ENCODE peak calls at places on chromosomes 13 and 19, in six cellular contexts. One of them, this sample, is unnamed.

GRCh38 chr13:43411741-43412140 is 375.0 kb downstream of the ENOX1 start:
- DNase-seq in uterus: peak; percentile 47
- DNase-seq in left ventricle myocardium inferior: peak; percentile 51
- DNase-seq in left lung: no peak
- DNase-seq in fibroblast of lung: peak; percentile 30
- DNase-seq in heart right ventricle: peak; percentile 44
- DNase-seq in this sample: no peak

GRCh38 chr13:110405597-110406450 is 98.7 kb downstream of the COL4A2 start:
- DNase-seq in uterus: no peak
- DNase-seq in left ventricle myocardium inferior: no peak
- DNase-seq in left lung: no peak
- DNase-seq in fibroblast of lung: peak; percentile 96
- DNase-seq in heart right ventricle: no peak
- DNase-seq in this sample: no peak

GRCh38 chr13:96984061-96984508 is 10.2 kb downstream of the OXGR1 start:
- DNase-seq in uterus: no peak
- DNase-seq in left ventricle myocardium inferior: no peak
- DNase-seq in left lung: no peak
- DNase-seq in fibroblast of lung: no peak
- DNase-seq in heart right ventricle: no peak
- DNase-seq in this sample: no peak

GRCh38 chr19:53365899-53366493 is 491 bp downstream of the ZNF525 start:
- DNase-seq in uterus: no peak
- DNase-seq in left ventricle myocardium inferior: peak; percentile 15
- DNase-seq in left lung: peak; percentile 84
- DNase-seq in fibroblast of lung: no peak
- DNase-seq in heart right ventricle: peak; percentile 24
- DNase-seq in this sample: no peak

GRCh38 chr13:24279267-24279666 is 30.1 kb upstream of the C1QTNF9 start:
- DNase-seq in uterus: no peak
- DNase-seq in left ventricle myocardium inferior: no peak
- DNase-seq in left lung: no peak
- DNase-seq in fibroblast of lung: no peak
- DNase-seq in heart right ventricle: no peak
- DNase-seq in this sample: no peak

GRCh38 chr13:114140909-114141255 is 8.5 kb upstream of the RASA3 start:
- DNase-seq in uterus: no peak
- DNase-seq in left ventricle myocardium inferior: no peak
- DNase-seq in left lung: peak; percentile 55
- DNase-seq in fibroblast of lung: no peak
- DNase-seq in heart right ventricle: no peak
- DNase-seq in this sample: peak; percentile 18

GRCh38 chr13:46633416-46633815 is 80.4 kb downstream of the LRCH1 start:
- DNase-seq in uterus: no peak
- DNase-seq in left ventricle myocardium inferior: no peak
- DNase-seq in left lung: no peak
- DNase-seq in fibroblast of lung: peak; percentile 91
- DNase-seq in heart right ventricle: no peak
- DNase-seq in this sample: no peak

GRCh38 chr13:45167611-45168554 is 33.0 kb downstream of the KCTD4 start:
- DNase-seq in uterus: no peak
- DNase-seq in left ventricle myocardium inferior: peak; percentile 37
- DNase-seq in left lung: no peak
- DNase-seq in fibroblast of lung: peak; percentile 33
- DNase-seq in heart right ventricle: no peak
- DNase-seq in this sample: no peak

GRCh38 chr19:40139533-40140287 is 49.0 kb upstream of the ZNF780A start:
- DNase-seq in uterus: no peak
- DNase-seq in left ventricle myocardium inferior: no peak
- DNase-seq in left lung: no peak
- DNase-seq in fibroblast of lung: peak; percentile 20
- DNase-seq in heart right ventricle: no peak
- DNase-seq in this sample: no peak

DNA sequence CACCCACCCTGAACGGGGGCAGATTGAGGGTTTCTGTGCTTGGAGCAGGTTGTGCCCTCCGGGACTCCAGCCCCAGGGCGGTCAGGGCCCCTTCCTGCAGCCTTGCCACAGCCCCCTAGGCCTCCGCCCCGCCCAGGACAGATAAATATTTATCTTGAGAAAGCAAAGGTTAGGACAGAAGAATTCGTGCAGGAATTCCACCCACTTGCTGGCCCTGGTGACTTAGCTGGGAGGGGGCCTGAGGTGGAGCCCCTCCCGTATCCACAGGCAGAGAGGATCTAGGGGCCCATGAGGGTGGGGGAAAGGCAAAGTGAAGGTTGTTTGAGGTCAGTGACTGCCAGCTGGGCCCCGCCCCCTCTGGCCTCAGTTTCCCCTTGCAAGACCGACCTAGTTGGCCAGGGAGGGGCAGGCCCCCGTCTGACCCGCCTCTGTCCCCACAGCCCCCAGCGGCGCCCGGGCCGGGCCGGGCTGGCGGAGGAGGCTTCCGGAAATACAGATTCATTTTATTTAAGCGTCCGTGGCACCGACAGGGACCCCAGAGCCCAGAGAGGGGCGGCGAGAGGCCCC is 5.2 kb downstream of the MIDN start:
- DNase-seq in uterus: no peak
- DNase-seq in left ventricle myocardium inferior: no peak
- DNase-seq in left lung: no peak
- DNase-seq in fibroblast of lung: peak; percentile 86
- DNase-seq in heart right ventricle: no peak
- DNase-seq in this sample: peak; percentile 81
- H3K4me1 ChIP-seq in uterus: no peaks in the 10 kb centered on the region
- H3K4me1 ChIP-seq in left ventricle myocardium inferior: peaks cover 87% of the 10 kb centered on the region
- H3K4me1 ChIP-seq in left lung: peaks cover 24% of the 10 kb centered on the region
- H3K4me1 ChIP-seq in fibroblast of lung: peaks cover 29% of the 10 kb centered on the region
- H3K4me1 ChIP-seq in heart right ventricle: peaks cover 56% of the 10 kb centered on the region
- H3K4me1 ChIP-seq in this sample: peaks cover 62% of the 10 kb centered on the region

GRCh38 chr13:76016799-76017198 is 380.7 kb downstream of the LMO7 start:
- DNase-seq in uterus: no peak
- DNase-seq in left ventricle myocardium inferior: no peak
- DNase-seq in left lung: no peak
- DNase-seq in fibroblast of lung: peak; percentile 14
- DNase-seq in heart right ventricle: no peak
- DNase-seq in this sample: no peak
- TF ChIP-seq CTCF in uterus: no peak
- TF ChIP-seq CTCF in left ventricle myocardium inferior: peak; percentile 55
- TF ChIP-seq CTCF in left lung: peak; percentile 11
- TF ChIP-seq CTCF in fibroblast of lung: peak; percentile 34
- TF ChIP-seq CTCF in heart right ventricle: peak; percentile 32
- TF ChIP-seq CTCF in this sample: peak; percentile 50

DNA sequence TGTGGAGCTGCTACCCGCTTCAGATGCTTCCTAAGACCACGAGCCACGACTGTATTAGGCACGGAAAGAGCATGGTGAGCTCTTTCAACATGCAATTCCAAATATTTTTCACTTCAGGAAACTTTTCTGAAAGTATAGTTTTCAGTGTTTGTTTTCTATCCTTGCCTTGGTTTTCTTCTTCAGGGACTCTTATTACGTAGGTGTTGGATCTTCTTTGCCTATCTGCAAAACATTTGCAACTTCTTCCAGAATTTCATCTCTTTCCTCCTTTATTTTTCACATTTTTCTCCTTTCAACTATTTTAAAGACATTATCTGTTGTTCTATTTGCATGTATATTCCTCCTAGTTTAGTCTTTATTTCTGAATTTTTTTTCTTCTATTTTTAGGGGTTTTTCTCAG is 148.9 kb upstream of the LSM14A start:
- DNase-seq in uterus: no peak
- DNase-seq in left ventricle myocardium inferior: no peak
- DNase-seq in left lung: no peak
- DNase-seq in fibroblast of lung: no peak
- DNase-seq in heart right ventricle: no peak
- DNase-seq in this sample: no peak
- H3K4me1 ChIP-seq in uterus: no peaks in the 10 kb centered on the region
- H3K4me1 ChIP-seq in left ventricle myocardium inferior: no peaks in the 10 kb centered on the region
- H3K4me1 ChIP-seq in left lung: no peaks in the 10 kb centered on the region
- H3K4me1 ChIP-seq in fibroblast of lung: no peaks in the 10 kb centered on the region
- H3K4me1 ChIP-seq in heart right ventricle: no peaks in the 10 kb centered on the region
- H3K4me1 ChIP-seq in this sample: no peaks in the 10 kb centered on the region

DNA sequence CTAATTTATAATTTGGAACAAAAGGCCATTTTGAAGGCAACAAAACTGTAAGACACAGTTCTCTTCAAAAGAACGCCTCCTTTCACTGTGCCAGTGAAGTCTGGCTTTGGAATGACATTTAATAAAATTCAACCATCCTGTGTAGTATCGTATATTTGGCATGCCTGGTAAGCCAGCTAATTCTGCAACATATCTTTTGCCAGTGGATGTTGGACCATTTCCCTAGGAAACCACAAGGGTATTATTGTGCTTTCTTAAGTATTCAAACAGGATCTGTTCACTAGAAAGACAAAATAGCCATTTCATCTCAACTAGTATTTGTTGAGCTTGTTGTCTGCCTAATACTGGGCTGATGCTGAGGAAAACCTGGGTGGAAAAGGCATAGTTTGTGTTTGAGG is 111.6 kb downstream of the RGCC start:
- DNase-seq in uterus: no peak
- DNase-seq in left ventricle myocardium inferior: no peak
- DNase-seq in left lung: no peak
- DNase-seq in fibroblast of lung: peak; percentile 82
- DNase-seq in heart right ventricle: no peak
- DNase-seq in this sample: no peak
- TF ChIP-seq CTCF in uterus: no peak
- TF ChIP-seq CTCF in left ventricle myocardium inferior: peak; percentile 16
- TF ChIP-seq CTCF in left lung: no peak
- TF ChIP-seq CTCF in fibroblast of lung: no peak
- TF ChIP-seq CTCF in heart right ventricle: no peak
- TF ChIP-seq CTCF in this sample: no peak

GRCh38 chr19:45705115-45705514 is 12.6 kb downstream of the QPCTL start:
- DNase-seq in uterus: no peak
- DNase-seq in left ventricle myocardium inferior: no peak
- DNase-seq in left lung: no peak
- DNase-seq in fibroblast of lung: no peak
- DNase-seq in heart right ventricle: no peak
- DNase-seq in this sample: no peak
- H3K4me1 ChIP-seq in uterus: no peaks in the 10 kb centered on the region
- H3K4me1 ChIP-seq in left ventricle myocardium inferior: no peaks in the 10 kb centered on the region
- H3K4me1 ChIP-seq in left lung: no peaks in the 10 kb centered on the region
- H3K4me1 ChIP-seq in fibroblast of lung: no peaks in the 10 kb centered on the region
- H3K4me1 ChIP-seq in heart right ventricle: no peaks in the 10 kb centered on the region
- H3K4me1 ChIP-seq in this sample: no peaks in the 10 kb centered on the region

DNA sequence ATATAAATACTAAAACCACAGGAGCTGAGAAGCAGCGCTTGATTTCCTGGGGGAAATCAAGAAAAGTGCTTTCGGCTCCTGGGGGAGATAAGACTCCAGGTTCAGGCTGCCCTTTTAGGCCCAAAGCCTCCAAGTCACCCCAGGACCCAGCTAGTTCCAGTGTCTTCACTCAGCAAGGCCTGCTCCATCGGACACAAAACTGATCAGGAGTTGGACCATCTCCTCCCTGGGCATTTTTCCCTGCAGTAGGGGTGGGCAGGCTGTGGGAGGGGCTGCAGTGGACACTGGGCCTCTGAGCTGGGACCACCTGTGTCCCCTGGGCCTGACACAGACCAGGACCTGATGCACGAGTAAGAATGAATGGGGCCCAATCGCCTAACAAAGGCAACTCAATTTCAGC is 15.2 kb downstream of the C19orf12 start:
- DNase-seq in uterus: no peak
- DNase-seq in left ventricle myocardium inferior: no peak
- DNase-seq in left lung: no peak
- DNase-seq in fibroblast of lung: no peak
- DNase-seq in heart right ventricle: no peak
- DNase-seq in this sample: no peak
- TF ChIP-seq CTCF in uterus: no peak
- TF ChIP-seq CTCF in left ventricle myocardium inferior: no peak
- TF ChIP-seq CTCF in left lung: no peak
- TF ChIP-seq CTCF in fibroblast of lung: no peak
- TF ChIP-seq CTCF in heart right ventricle: no peak
- TF ChIP-seq CTCF in this sample: no peak

DNA sequence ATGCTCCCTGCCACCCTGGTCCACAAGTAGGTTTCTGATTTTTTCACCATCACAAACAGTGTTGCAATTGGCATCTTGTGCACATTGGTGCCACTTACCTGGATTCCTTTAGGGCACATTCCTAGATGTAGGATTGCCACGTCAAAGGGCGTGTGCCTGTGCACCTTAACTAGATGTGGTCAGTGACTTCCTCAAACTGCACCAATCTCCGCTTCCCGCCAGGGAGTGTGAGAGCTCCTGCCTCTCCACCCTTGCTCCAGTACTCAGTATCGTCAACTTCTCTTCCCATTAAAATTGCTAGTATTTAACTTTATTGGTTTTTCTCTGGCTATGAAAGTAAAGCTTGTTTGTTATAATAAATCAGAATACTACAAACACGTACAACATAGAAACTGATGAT is 23.2 kb downstream of the CCNE1 start:
- DNase-seq in uterus: no peak
- DNase-seq in left ventricle myocardium inferior: no peak
- DNase-seq in left lung: no peak
- DNase-seq in fibroblast of lung: no peak
- DNase-seq in heart right ventricle: no peak
- DNase-seq in this sample: peak; percentile 3
- H3K4me1 ChIP-seq in uterus: no peaks in the 10 kb centered on the region
- H3K4me1 ChIP-seq in left ventricle myocardium inferior: no peaks in the 10 kb centered on the region
- H3K4me1 ChIP-seq in left lung: no peaks in the 10 kb centered on the region
- H3K4me1 ChIP-seq in fibroblast of lung: no peaks in the 10 kb centered on the region
- H3K4me1 ChIP-seq in heart right ventricle: no peaks in the 10 kb centered on the region
- H3K4me1 ChIP-seq in this sample: no peaks in the 10 kb centered on the region

GRCh38 chr13:30617315-30618185 is at the start of gene USPL1:
- DNase-seq in uterus: peak; percentile 98
- DNase-seq in left ventricle myocardium inferior: peak; percentile 98
- DNase-seq in left lung: peak; percentile 99
- DNase-seq in fibroblast of lung: peak; percentile 100
- DNase-seq in heart right ventricle: peak; percentile 98
- DNase-seq in this sample: peak; percentile 99
- TF ChIP-seq CTCF in uterus: peak; percentile 87
- TF ChIP-seq CTCF in left ventricle myocardium inferior: peak; percentile 60
- TF ChIP-seq CTCF in left lung: peak; percentile 72
- TF ChIP-seq CTCF in fibroblast of lung: no peak
- TF ChIP-seq CTCF in heart right ventricle: peak; percentile 47
- TF ChIP-seq CTCF in this sample: peak; percentile 68

DNA sequence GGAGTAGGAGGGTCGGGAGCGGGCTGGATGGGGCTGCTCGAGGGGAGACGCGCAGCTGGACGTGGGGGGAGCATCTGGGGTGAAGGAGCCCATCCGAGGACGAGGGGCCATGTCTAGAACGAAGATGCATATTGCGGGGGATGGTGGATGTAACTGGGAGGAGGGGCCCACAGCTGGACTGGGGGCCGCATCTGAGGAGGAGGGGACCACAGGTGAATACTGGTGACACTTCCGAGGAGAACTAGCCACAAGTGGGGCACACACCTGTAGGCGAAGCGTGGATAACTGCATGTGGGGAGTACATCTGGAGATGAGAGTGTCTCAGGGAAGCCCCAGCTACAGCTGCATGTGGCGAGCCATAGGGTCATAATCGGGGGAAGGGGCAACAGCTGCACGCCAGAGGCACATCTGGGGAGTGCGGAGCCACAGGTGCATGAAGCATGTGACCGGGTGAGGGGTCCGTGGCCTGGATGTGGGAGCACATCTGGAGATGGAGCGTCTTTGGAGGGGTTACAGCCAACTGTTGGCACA is 402 bp downstream of the ZSWIM9 start:
- DNase-seq in uterus: no peak
- DNase-seq in left ventricle myocardium inferior: no peak
- DNase-seq in left lung: no peak
- DNase-seq in fibroblast of lung: no peak
- DNase-seq in heart right ventricle: no peak
- DNase-seq in this sample: no peak
- H3K4me1 ChIP-seq in uterus: no peaks in the 10 kb centered on the region
- H3K4me1 ChIP-seq in left ventricle myocardium inferior: peaks cover 24% of the 10 kb centered on the region
- H3K4me1 ChIP-seq in left lung: peaks cover 7% of the 10 kb centered on the region
- H3K4me1 ChIP-seq in fibroblast of lung: peaks cover 2% of the 10 kb centered on the region
- H3K4me1 ChIP-seq in heart right ventricle: peaks cover 11% of the 10 kb centered on the region
- H3K4me1 ChIP-seq in this sample: no peaks in the 10 kb centered on the region

GRCh38 chr19:16383584-16384161 is 59.0 kb downstream of the KLF2 start:
- DNase-seq in uterus: no peak
- DNase-seq in left ventricle myocardium inferior: no peak
- DNase-seq in left lung: no peak
- DNase-seq in fibroblast of lung: no peak
- DNase-seq in heart right ventricle: no peak
- DNase-seq in this sample: peak; percentile 58
- TF ChIP-seq CTCF in uterus: no peak
- TF ChIP-seq CTCF in left ventricle myocardium inferior: peak; percentile 21
- TF ChIP-seq CTCF in left lung: peak; percentile 30
- TF ChIP-seq CTCF in fibroblast of lung: no peak
- TF ChIP-seq CTCF in heart right ventricle: no peak
- TF ChIP-seq CTCF in this sample: no peak

This sample was measured in right lobe of liver.